ENCODE peak calls at places on chromosomes 3 and 15, in ten cellular contexts. One of them, this sample, is unnamed.

GRCh38 chr15:53976844-53977392 is 1.3 kb upstream of the UNC13C start:
- DNase-seq in activated CD8-positive, alpha-beta T cell treated with anti-CD3 and anti-CD28 coated beads for 36 hours: no peak
- DNase-seq in activated B cell treated with CpG ODN at 0.5 μM for 24 hours: no peak
- DNase-seq in uterus: no peak
- DNase-seq in IMR-90: no peak
- DNase-seq in brain microvascular endothelial cell: peak
- DNase-seq in lower leg skin: no peak
- DNase-seq in RWPE1: peak
- DNase-seq in colonic mucosa: no peak
- DNase-seq in WERI-Rb-1: peak
- DNase-seq in this sample: no peak

GRCh38 chr15:48695088-48695834 is 49.8 kb upstream of the FBN1 start:
- DNase-seq in uterus: no peak
- DNase-seq in IMR-90: peak
- DNase-seq in lower leg skin: no peak
- DNase-seq in activated B cell treated with CpG ODN at 0.5 μM for 24 hours: no peak
- DNase-seq in activated CD8-positive, alpha-beta T cell treated with anti-CD3 and anti-CD28 coated beads for 36 hours: no peak
- DNase-seq in colonic mucosa: no peak
- DNase-seq in brain microvascular endothelial cell: peak
- DNase-seq in WERI-Rb-1: no peak
- DNase-seq in RWPE1: peak
- DNase-seq in this sample: peak

GRCh38 chr3:193828477-193828876 is 235.5 kb downstream of the OPA1 start:
- DNase-seq in brain microvascular endothelial cell: no peak
- DNase-seq in activated B cell treated with CpG ODN at 0.5 μM for 24 hours: no peak
- DNase-seq in activated CD8-positive, alpha-beta T cell treated with anti-CD3 and anti-CD28 coated beads for 36 hours: no peak
- DNase-seq in lower leg skin: peak
- DNase-seq in colonic mucosa: no peak
- DNase-seq in WERI-Rb-1: no peak
- DNase-seq in IMR-90: no peak
- DNase-seq in RWPE1: peak
- DNase-seq in uterus: no peak
- DNase-seq in this sample: no peak

GRCh38 chr3:45084820-45085816 is 59.0 kb downstream of the CLEC3B start:
- DNase-seq in uterus: no peak
- DNase-seq in IMR-90: peak
- DNase-seq in lower leg skin: no peak
- DNase-seq in WERI-Rb-1: no peak
- DNase-seq in activated CD8-positive, alpha-beta T cell treated with anti-CD3 and anti-CD28 coated beads for 36 hours: no peak
- DNase-seq in activated B cell treated with CpG ODN at 0.5 μM for 24 hours: no peak
- DNase-seq in colonic mucosa: no peak
- DNase-seq in RWPE1: no peak
- DNase-seq in brain microvascular endothelial cell: peak
- DNase-seq in this sample: peak

GRCh38 chr3:190252080-190252479 is 70.2 kb downstream of the CLDN1 start:
- DNase-seq in activated CD8-positive, alpha-beta T cell treated with anti-CD3 and anti-CD28 coated beads for 36 hours: no peak
- DNase-seq in lower leg skin: no peak
- DNase-seq in WERI-Rb-1: no peak
- DNase-seq in brain microvascular endothelial cell: no peak
- DNase-seq in activated B cell treated with CpG ODN at 0.5 μM for 24 hours: no peak
- DNase-seq in IMR-90: peak
- DNase-seq in uterus: no peak
- DNase-seq in RWPE1: peak
- DNase-seq in colonic mucosa: no peak
- DNase-seq in this sample: peak

GRCh38 chr3:140386357-140387100 is 291.3 kb upstream of the TRIM42 start:
- DNase-seq in activated B cell treated with CpG ODN at 0.5 μM for 24 hours: no peak
- DNase-seq in lower leg skin: no peak
- DNase-seq in RWPE1: no peak
- DNase-seq in IMR-90: no peak
- DNase-seq in WERI-Rb-1: peak
- DNase-seq in brain microvascular endothelial cell: no peak
- DNase-seq in uterus: peak
- DNase-seq in activated CD8-positive, alpha-beta T cell treated with anti-CD3 and anti-CD28 coated beads for 36 hours: no peak
- DNase-seq in colonic mucosa: no peak
- DNase-seq in this sample: no peak

GRCh38 chr3:83928391-83928790 is 1030.4 kb upstream of the CADM2 start:
- DNase-seq in activated CD8-positive, alpha-beta T cell treated with anti-CD3 and anti-CD28 coated beads for 36 hours: peak
- DNase-seq in WERI-Rb-1: peak
- DNase-seq in uterus: no peak
- DNase-seq in RWPE1: no peak
- DNase-seq in brain microvascular endothelial cell: no peak
- DNase-seq in colonic mucosa: no peak
- DNase-seq in activated B cell treated with CpG ODN at 0.5 μM for 24 hours: no peak
- DNase-seq in IMR-90: no peak
- DNase-seq in lower leg skin: no peak
- DNase-seq in this sample: no peak

GRCh38 chr3:71005797-71006321 is 577.7 kb downstream of the FOXP1 start:
- DNase-seq in activated B cell treated with CpG ODN at 0.5 μM for 24 hours: no peak
- DNase-seq in uterus: no peak
- DNase-seq in lower leg skin: no peak
- DNase-seq in activated CD8-positive, alpha-beta T cell treated with anti-CD3 and anti-CD28 coated beads for 36 hours: no peak
- DNase-seq in IMR-90: no peak
- DNase-seq in brain microvascular endothelial cell: peak
- DNase-seq in WERI-Rb-1: no peak
- DNase-seq in colonic mucosa: no peak
- DNase-seq in RWPE1: no peak
- DNase-seq in this sample: no peak

GRCh38 chr3:52150860-52151259 is 3.4 kb downstream of the POC1A start:
- DNase-seq in RWPE1: no peak
- DNase-seq in lower leg skin: no peak
- DNase-seq in uterus: no peak
- DNase-seq in colonic mucosa: no peak
- DNase-seq in brain microvascular endothelial cell: no peak
- DNase-seq in activated CD8-positive, alpha-beta T cell treated with anti-CD3 and anti-CD28 coated beads for 36 hours: no peak
- DNase-seq in activated B cell treated with CpG ODN at 0.5 μM for 24 hours: no peak
- DNase-seq in IMR-90: no peak
- DNase-seq in WERI-Rb-1: no peak
- DNase-seq in this sample: no peak

GRCh38 chr3:52154135-52155094 is at the start of gene POC1A:
- DNase-seq in RWPE1: peak
- DNase-seq in IMR-90: peak
- DNase-seq in activated B cell treated with CpG ODN at 0.5 μM for 24 hours: peak
- DNase-seq in activated CD8-positive, alpha-beta T cell treated with anti-CD3 and anti-CD28 coated beads for 36 hours: peak
- DNase-seq in uterus: peak
- DNase-seq in lower leg skin: peak
- DNase-seq in WERI-Rb-1: peak
- DNase-seq in brain microvascular endothelial cell: peak
- DNase-seq in colonic mucosa: peak
- DNase-seq in this sample: peak

GRCh38 chr3:52150357-52150756 is 3.9 kb downstream of the POC1A start:
- DNase-seq in uterus: no peak
- DNase-seq in activated CD8-positive, alpha-beta T cell treated with anti-CD3 and anti-CD28 coated beads for 36 hours: no peak
- DNase-seq in activated B cell treated with CpG ODN at 0.5 μM for 24 hours: no peak
- DNase-seq in WERI-Rb-1: no peak
- DNase-seq in lower leg skin: no peak
- DNase-seq in brain microvascular endothelial cell: no peak
- DNase-seq in IMR-90: no peak
- DNase-seq in colonic mucosa: no peak
- DNase-seq in RWPE1: no peak
- DNase-seq in this sample: no peak

GRCh38 chr3:52155912-52156311 is 1.7 kb upstream of the POC1A start:
- DNase-seq in RWPE1: no peak
- DNase-seq in uterus: no peak
- DNase-seq in activated CD8-positive, alpha-beta T cell treated with anti-CD3 and anti-CD28 coated beads for 36 hours: no peak
- DNase-seq in colonic mucosa: no peak
- DNase-seq in brain microvascular endothelial cell: no peak
- DNase-seq in activated B cell treated with CpG ODN at 0.5 μM for 24 hours: no peak
- DNase-seq in lower leg skin: no peak
- DNase-seq in WERI-Rb-1: no peak
- DNase-seq in IMR-90: no peak
- DNase-seq in this sample: no peak

DNA sequence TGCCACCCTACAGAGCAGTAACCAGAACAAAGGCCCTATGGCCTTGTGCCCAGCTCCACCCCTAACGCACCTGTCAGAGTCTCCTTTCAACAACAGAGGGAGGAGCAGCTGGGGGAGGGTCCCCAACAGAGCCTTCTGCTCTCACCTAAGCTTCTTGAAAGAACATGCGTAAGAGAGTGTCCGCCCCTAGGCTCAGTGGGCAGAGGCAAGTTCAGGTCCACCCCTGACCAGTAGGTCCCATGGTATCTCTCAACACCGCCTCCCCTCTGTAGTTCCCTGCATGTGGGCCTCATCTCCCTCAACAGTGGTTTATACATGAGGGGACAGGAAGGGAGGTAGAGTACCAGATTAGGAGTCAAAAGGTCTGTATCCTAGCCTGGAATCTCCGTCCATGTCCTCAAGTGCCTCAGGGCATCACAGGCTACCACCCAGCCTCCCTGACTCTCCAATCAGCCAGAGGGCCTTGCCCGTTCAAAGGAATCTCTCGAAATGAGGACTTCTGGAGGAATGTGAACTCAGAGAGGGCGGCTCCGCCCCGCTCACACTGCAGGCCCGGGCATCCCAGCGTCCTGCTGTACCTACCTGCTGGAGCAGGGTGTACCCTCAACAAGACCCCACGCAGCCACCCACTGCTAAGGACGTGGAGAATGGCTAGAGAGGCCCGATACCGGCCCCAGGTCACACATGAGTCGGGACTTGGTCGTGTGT is 680 bp downstream of the POC1A start:
- DNase-seq in uterus: no peak
- DNase-seq in RWPE1: peak
- DNase-seq in activated B cell treated with CpG ODN at 0.5 μM for 24 hours: no peak
- DNase-seq in lower leg skin: no peak
- DNase-seq in brain microvascular endothelial cell: peak
- DNase-seq in IMR-90: peak
- DNase-seq in colonic mucosa: peak
- DNase-seq in activated CD8-positive, alpha-beta T cell treated with anti-CD3 and anti-CD28 coated beads for 36 hours: peak
- DNase-seq in WERI-Rb-1: peak
- DNase-seq in this sample: peak
- TF ChIP-seq CTCF in uterus: no peak
- TF ChIP-seq CTCF in RWPE1: peak
- TF ChIP-seq CTCF in activated B cell treated with CpG ODN at 0.5 μM for 24 hours: no peak
- TF ChIP-seq CTCF in lower leg skin: no peak
- TF ChIP-seq CTCF in brain microvascular endothelial cell: peak
- TF ChIP-seq CTCF in IMR-90: no peak
- TF ChIP-seq CTCF in colonic mucosa: no peak
- TF ChIP-seq CTCF in activated CD8-positive, alpha-beta T cell treated with anti-CD3 and anti-CD28 coated beads for 36 hours: no peak
- TF ChIP-seq CTCF in WERI-Rb-1: peak
- TF ChIP-seq CTCF in this sample: no peak

DNA sequence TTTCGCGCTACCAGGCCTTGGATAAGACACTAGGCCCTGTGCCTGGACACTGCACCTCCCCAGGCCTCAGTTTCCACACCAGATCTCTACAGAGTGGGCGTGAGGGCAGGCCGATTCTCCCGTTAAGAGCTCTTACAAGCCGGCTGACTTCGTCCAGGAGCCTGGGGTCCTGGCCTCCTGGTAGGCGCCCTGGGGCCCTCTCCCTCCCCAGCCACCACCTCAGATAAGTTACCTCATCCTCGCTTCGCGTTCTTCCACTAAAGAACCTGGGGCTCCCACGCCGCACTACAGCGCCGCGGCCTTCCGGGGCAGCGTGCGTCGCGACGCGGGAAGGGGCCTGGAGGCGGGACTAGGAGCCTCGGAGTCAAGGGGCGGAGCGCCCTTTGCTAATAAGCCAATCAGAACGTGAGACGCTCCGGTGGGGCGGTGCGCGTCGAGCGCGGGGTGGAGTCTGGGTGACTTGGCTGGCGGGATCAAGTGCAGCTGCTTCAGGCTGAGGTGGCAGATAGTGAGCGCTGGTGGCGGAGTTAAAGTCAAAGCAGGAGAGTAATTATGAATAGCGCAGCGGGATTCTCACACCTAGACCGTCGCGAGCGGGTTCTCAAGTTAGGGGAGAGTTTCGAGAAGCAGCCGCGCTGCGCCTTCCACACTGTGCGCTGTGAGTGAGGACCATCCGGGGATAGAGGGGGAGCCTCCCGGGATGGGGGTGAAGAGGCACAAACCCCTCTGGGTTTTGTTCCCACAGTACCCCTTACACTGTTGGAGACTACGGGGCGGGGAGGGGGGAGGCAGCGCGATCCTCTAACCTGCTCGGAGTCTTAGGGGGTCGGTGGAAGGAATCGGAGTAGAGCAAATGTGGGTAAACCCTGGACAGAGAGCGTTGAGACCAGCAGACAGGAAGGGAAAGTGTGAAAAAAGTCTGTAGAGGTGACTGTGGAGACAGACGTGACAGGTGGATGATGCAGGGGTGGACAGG is at the start of the genes EAF2 and IQCB1:
- DNase-seq in lower leg skin: peak
- DNase-seq in colonic mucosa: peak
- DNase-seq in activated B cell treated with CpG ODN at 0.5 μM for 24 hours: peak
- DNase-seq in RWPE1: peak
- DNase-seq in uterus: peak
- DNase-seq in brain microvascular endothelial cell: peak
- DNase-seq in activated CD8-positive, alpha-beta T cell treated with anti-CD3 and anti-CD28 coated beads for 36 hours: peak
- DNase-seq in WERI-Rb-1: peak
- DNase-seq in IMR-90: peak
- DNase-seq in this sample: peak
- TF ChIP-seq CTCF in lower leg skin: no peak
- TF ChIP-seq CTCF in colonic mucosa: no peak
- TF ChIP-seq CTCF in activated B cell treated with CpG ODN at 0.5 μM for 24 hours: no peak
- TF ChIP-seq CTCF in RWPE1: no peak
- TF ChIP-seq CTCF in uterus: no peak
- TF ChIP-seq CTCF in brain microvascular endothelial cell: no peak
- TF ChIP-seq CTCF in activated CD8-positive, alpha-beta T cell treated with anti-CD3 and anti-CD28 coated beads for 36 hours: no peak
- TF ChIP-seq CTCF in WERI-Rb-1: no peak
- TF ChIP-seq CTCF in IMR-90: peak
- TF ChIP-seq CTCF in this sample: no peak

DNA sequence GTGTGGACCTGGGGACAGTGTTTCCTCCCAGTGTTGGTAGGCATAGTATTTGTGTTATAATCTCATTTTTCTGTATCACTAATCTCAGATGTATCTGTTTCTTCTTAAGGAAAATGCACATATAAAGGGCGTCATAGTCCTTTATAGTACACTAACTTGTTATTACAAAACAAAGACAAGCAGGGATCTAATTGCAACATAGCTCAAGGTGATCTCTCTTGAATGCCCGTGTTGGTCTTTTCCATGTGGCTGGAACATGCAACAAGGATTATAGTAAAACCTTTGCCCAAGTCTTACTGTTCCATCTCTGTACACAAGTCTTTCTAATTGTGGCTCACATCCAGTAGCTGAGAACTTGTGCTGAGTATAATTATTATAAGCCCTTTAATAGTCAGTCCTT is 3.5 kb upstream of the GPR87 start:
- DNase-seq in activated B cell treated with CpG ODN at 0.5 μM for 24 hours: no peak
- DNase-seq in activated CD8-positive, alpha-beta T cell treated with anti-CD3 and anti-CD28 coated beads for 36 hours: no peak
- DNase-seq in WERI-Rb-1: no peak
- DNase-seq in colonic mucosa: no peak
- DNase-seq in uterus: no peak
- DNase-seq in IMR-90: no peak
- DNase-seq in brain microvascular endothelial cell: no peak
- DNase-seq in RWPE1: no peak
- DNase-seq in lower leg skin: no peak
- DNase-seq in this sample: no peak
- TF ChIP-seq CTCF in activated B cell treated with CpG ODN at 0.5 μM for 24 hours: no peak
- TF ChIP-seq CTCF in activated CD8-positive, alpha-beta T cell treated with anti-CD3 and anti-CD28 coated beads for 36 hours: no peak
- TF ChIP-seq CTCF in WERI-Rb-1: no peak
- TF ChIP-seq CTCF in colonic mucosa: no peak
- TF ChIP-seq CTCF in uterus: no peak
- TF ChIP-seq CTCF in IMR-90: no peak
- TF ChIP-seq CTCF in brain microvascular endothelial cell: no peak
- TF ChIP-seq CTCF in RWPE1: no peak
- TF ChIP-seq CTCF in lower leg skin: no peak
- TF ChIP-seq CTCF in this sample: no peak

DNA sequence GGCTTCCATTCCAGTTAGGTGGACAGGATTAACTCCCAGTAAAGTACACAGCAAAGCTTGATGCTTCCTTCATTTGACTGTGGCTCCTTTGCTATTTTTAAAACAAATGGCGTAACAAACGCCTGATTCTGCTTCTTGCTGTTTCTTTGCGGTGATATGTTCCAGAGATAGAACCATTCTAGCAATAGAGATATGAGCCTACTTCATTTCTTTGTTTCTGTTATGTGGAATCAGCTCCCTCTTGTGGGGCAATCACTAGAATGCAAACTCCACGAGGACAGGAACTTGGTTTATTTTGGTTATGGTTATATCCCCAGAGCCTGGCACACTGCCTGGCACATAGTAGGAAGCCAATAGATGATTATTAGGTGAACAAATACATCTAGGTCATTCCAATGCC is 122.6 kb upstream of the SLC6A11 start:
- DNase-seq in IMR-90: peak
- DNase-seq in lower leg skin: no peak
- DNase-seq in activated B cell treated with CpG ODN at 0.5 μM for 24 hours: no peak
- DNase-seq in colonic mucosa: no peak
- DNase-seq in activated CD8-positive, alpha-beta T cell treated with anti-CD3 and anti-CD28 coated beads for 36 hours: no peak
- DNase-seq in RWPE1: no peak
- DNase-seq in brain microvascular endothelial cell: no peak
- DNase-seq in WERI-Rb-1: no peak
- DNase-seq in uterus: no peak
- DNase-seq in this sample: peak
- TF ChIP-seq CTCF in IMR-90: no peak
- TF ChIP-seq CTCF in lower leg skin: no peak
- TF ChIP-seq CTCF in activated B cell treated with CpG ODN at 0.5 μM for 24 hours: no peak
- TF ChIP-seq CTCF in colonic mucosa: no peak
- TF ChIP-seq CTCF in activated CD8-positive, alpha-beta T cell treated with anti-CD3 and anti-CD28 coated beads for 36 hours: no peak
- TF ChIP-seq CTCF in RWPE1: no peak
- TF ChIP-seq CTCF in brain microvascular endothelial cell: peak
- TF ChIP-seq CTCF in WERI-Rb-1: peak
- TF ChIP-seq CTCF in uterus: peak
- TF ChIP-seq CTCF in this sample: peak

This sample was measured in HFFc6.